ENCODE peak calls at places on chromosomes 12 and 14, in six cellular contexts. C is H7; Q is cardiac muscle cell; M is posterior cingulate gyrus; O is CD4-positive, CD25-positive, alpha-beta regulatory T cell; G is T47D. F is an unnamed sample.
A peak's percentile ranks its signal among the peaks of the same experiment; 100 is the strongest.

GRCh38 chr12:57772429-57773322 is at the start of gene EEF1AKMT3:
- DNase-seq in C (peak; percentile 86), M (peak; percentile 91), Q (peak; percentile 54), O (peak; percentile 27), G (peak; percentile 75), F (peak; percentile 74)

GRCh38 chr14:61284001-61284400 is 2.9 kb upstream of the TMEM30B start:
- DNase-seq in G (no peak), Q (no peak), C (no peak), M (no peak), O (no peak), F (no peak)

GRCh38 chr14:23182372-23183014 is 967 bp downstream of the SLC7A8 start:
- DNase-seq in Q (no peak), M (peak; percentile 95), G (no peak), O (peak; percentile 9), C (peak; percentile 90), F (no peak)

GRCh38 chr12:24111591-24111990 is 162.1 kb upstream of the SOX5 start:
- DNase-seq in M (no peak), G (no peak), O (no peak), C (no peak), Q (peak; percentile 49), F (no peak)

GRCh38 chr14:92751819-92752218 is 3.4 kb upstream of the LGMN start:
- DNase-seq in M (peak; percentile 15), Q (no peak), C (no peak), O (no peak), G (no peak), F (no peak)

GRCh38 chr12:59645242-59645641 is 49.4 kb downstream of the SLC16A7 start:
- DNase-seq in Q (no peak), O (no peak), M (no peak), G (no peak), C (no peak), F (no peak)

GRCh38 chr12:124463341-124463861 is 104.0 kb downstream of the NCOR2 start:
- DNase-seq in Q (no peak), O (no peak), M (peak; percentile 94), G (no peak), C (peak; percentile 78), F (peak; percentile 48)

GRCh38 chr12:52296572-52297215 is 5.4 kb upstream of the KRT81 start:
- DNase-seq in M (peak; percentile 51), Q (no peak), C (no peak), G (no peak), O (no peak), F (no peak)

GRCh38 chr12:51639361-51639760 is 48.3 kb downstream of the SCN8A start:
- DNase-seq in O (no peak), G (no peak), C (no peak), Q (no peak), M (no peak), F (no peak)

GRCh38 chr12:26198742-26199141 is 3.4 kb downstream of the SSPN start:
- DNase-seq in G (no peak), M (peak; percentile 60), C (no peak), Q (peak; percentile 51), O (no peak), F (peak; percentile 58)

GRCh38 chr12:132617135-132617701 is 1.4 kb upstream of the P2RX2 start:
- DNase-seq in O (no peak), G (no peak), C (no peak), Q (no peak), M (peak; percentile 16), F (no peak)

GRCh38 chr12:43501705-43502104 is 50.3 kb downstream of the ADAMTS20 start:
- DNase-seq in C (peak; percentile 48), O (no peak), Q (peak; percentile 32), G (peak; percentile 66), M (no peak), F (no peak)

GRCh38 chr12:117098361-117099217 is 627 bp downstream of the TESC start:
- DNase-seq in M (peak; percentile 83), Q (no peak), G (no peak), O (no peak), C (peak; percentile 89), F (no peak)

GRCh38 chr12:110179291-110179690 is 55.1 kb downstream of the IFT81 start:
- DNase-seq in M (no peak), O (no peak), G (no peak), C (no peak), Q (peak; percentile 11), F (no peak)

GRCh38 chr12:101884174-101884573 is 6.8 kb downstream of the DRAM1 start:
- DNase-seq in C (no peak), O (no peak), Q (no peak), G (no peak), M (no peak), F (no peak)

GRCh38 chr14:95463173-95463901 is 53.1 kb downstream of the SYNE3 start:
- DNase-seq in Q (no peak), O (no peak), G (no peak), M (no peak), C (no peak), F (peak; percentile 65)

GRCh38 chr14:39303100-39303499 is 69.4 kb downstream of the MIA2 start:
- DNase-seq in M (no peak), Q (no peak), C (no peak), O (no peak), G (no peak), F (no peak)

GRCh38 chr12:39227218-39227617 is 215.7 kb downstream of the KIF21A start:
- DNase-seq in G (no peak), O (no peak), C (no peak), M (no peak), Q (peak; percentile 1), F (no peak)

GRCh38 chr12:112322882-112323547 is 59.2 kb downstream of the HECTD4 start:
- DNase-seq in Q (no peak), G (no peak), O (no peak), C (no peak), M (no peak), F (no peak)

GRCh38 chr12:80617733-80618132 is 89.7 kb upstream of the MYF6 start:
- DNase-seq in Q (no peak), O (no peak), G (no peak), M (no peak), C (no peak), F (no peak)

GRCh38 chr12:19236656-19237055 is 107.1 kb downstream of the PLEKHA5 start:
- DNase-seq in Q (peak; percentile 65), O (no peak), G (no peak), C (no peak), M (peak; percentile 82), F (peak; percentile 37)

GRCh38 chr12:67275380-67275913 is 6.3 kb downstream of the CAND1 start:
- DNase-seq in C (no peak), M (no peak), G (no peak), Q (no peak), O (no peak), F (no peak)

GRCh38 chr14:72851660-72852059 is 42.2 kb downstream of the DPF3 start:
- DNase-seq in O (no peak), M (peak; percentile 88), C (no peak), G (no peak), Q (no peak), F (no peak)

GRCh38 chr12:112716099-112717093 is 75.2 kb upstream of the RPH3A start:
- DNase-seq in Q (peak; percentile 11), C (peak; percentile 68), M (peak; percentile 91), G (peak; percentile 70), O (no peak), F (no peak)

GRCh38 chr14:103045387-103045869 is 11.9 kb downstream of the CDC42BPB start:
- DNase-seq in O (no peak), Q (no peak), G (no peak), M (peak; percentile 60), C (peak; percentile 38), F (no peak)

GRCh38 chr14:99603965-99604765 is at the start of gene CCDC85C:
- DNase-seq in O (peak; percentile 92), M (peak; percentile 99), C (peak; percentile 100), Q (peak; percentile 98), G (peak; percentile 99), F (peak; percentile 98)

F was measured in right cardiac atrium.